ENCODE peak calls at places on chromosomes 5 and 9, in four cellular contexts. Y, O, Z and T are unnamed samples.

GRCh38 chr5:59773286-59773685 is 120.2 kb downstream of the PDE4D start:
- DNase-seq in Y (no peak), O (no peak), Z (no peak), T (no peak)

GRCh38 chr9:89247431-89248370 is 63.3 kb upstream of the CKS2 start:
- DNase-seq in Y (no peak), O (no peak), Z (no peak), T (no peak)

GRCh38 chr9:132141948-132142594 is 19.8 kb upstream of the NTNG2 start:
- DNase-seq in Y (no peak), O (no peak), Z (no peak), T (no peak)

GRCh38 chr9:12695474-12695873 is 2.3 kb downstream of the TYRP1 start:
- DNase-seq in Y (no peak), O (no peak), Z (no peak), T (no peak)

GRCh38 chr9:108682191-108682590 is 173.6 kb downstream of the ACTL7B start:
- DNase-seq in Y (no peak), O (no peak), Z (no peak), T (no peak)

GRCh38 chr5:21142791-21143190 is 1154.8 kb upstream of the CDH18 start:
- DNase-seq in Y (no peak), O (no peak), Z (no peak), T (no peak)

GRCh38 chr5:10140195-10140973 is 109.3 kb downstream of the ATPSCKMT start:
- DNase-seq in Y (no peak), O (no peak), Z (no peak), T (no peak)

GRCh38 chr5:58890265-58890664 is 307.4 kb downstream of the RAB3C start:
- DNase-seq in Y (no peak), O (no peak), Z (no peak), T (no peak)

GRCh38 chr5:151925396-151925750 is 722 bp upstream of the GLRA1 start:
- DNase-seq in Y (no peak), O (no peak), Z (no peak), T (no peak)

GRCh38 chr5:7548576-7548975 is 152.6 kb downstream of the ADCY2 start:
- DNase-seq in Y (no peak), O (no peak), Z (no peak), T (no peak)

GRCh38 chr5:68449380-68449779 is 233.8 kb downstream of the PIK3R1 start:
- DNase-seq in Y (no peak), O (no peak), Z (no peak), T (no peak)

DNA sequence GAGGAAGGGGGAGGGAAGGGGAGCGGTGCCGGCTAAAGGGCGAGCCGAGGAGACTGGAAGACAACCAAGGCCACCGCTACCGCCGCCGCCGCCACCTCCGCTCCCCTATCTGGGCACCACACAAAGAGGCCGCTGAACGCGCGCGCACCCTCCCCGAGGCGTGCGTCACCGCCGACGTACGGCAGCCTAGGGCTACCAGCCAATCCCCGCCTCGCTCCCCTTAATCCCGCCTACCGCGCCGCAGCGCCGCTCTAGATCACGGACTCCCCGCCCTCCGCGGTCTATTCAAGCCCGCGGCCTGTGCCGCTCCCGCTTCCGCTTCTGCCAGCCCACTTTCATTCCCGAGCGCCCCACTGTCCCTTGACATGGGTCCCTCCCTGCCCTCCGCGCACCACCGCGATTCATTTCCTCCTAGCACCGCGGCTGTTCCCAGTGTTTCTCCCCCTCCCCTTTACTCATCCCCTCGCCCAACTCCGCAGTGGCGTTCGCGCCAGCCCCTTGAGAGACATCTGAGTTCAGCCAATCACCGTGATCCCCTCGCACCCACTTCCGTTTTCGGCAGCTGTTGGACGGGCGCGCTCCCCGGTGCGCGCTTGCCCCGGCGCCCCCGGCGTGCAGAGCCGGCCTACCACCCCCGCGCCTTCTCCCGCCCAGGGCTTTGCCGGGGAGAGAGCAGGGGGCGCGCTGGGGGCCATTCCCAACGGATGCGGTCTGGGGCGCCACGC is at the start of gene HNRNPA0:
- DNase-seq in Y (peak), O (peak), Z (peak), T (peak)
- TF ChIP-seq POLR2A in Y (peak), O (peak), Z (peak), T (peak)

DNA sequence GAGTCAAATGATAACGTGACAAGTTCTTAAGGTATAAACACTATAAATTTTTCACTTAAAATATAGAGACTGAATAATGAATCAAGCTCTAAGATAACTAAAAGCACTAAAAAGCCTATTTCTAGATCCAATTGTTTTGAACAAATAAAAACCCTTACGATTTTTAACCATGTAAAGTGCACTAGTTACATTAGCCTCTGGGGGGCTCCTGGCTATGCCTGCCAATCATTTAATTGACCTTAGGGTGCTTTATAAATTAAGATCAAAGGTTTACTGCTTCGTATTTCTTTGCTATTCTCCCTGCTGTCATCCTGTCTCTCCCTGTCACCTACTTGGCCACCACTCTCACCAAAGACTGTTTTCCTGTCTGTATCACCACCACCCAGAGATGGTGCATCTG is 133.4 kb downstream of the ESM1 start:
- DNase-seq in Y (no peak), O (no peak), Z (no peak), T (no peak)
- TF ChIP-seq CTCF in Y (no peak), O (no peak), Z (no peak), T (no peak)

GRCh38 chr5:43602456-43602817 is 543 bp upstream of the NNT start:
- DNase-seq in Y (peak), O (peak), Z (peak), T (no peak)
- H3K4me3 ChIP-seq in Y (peak), O (peak), Z (peak), T (peak)

GRCh38 chr5:150447188-150447587 is 2.4 kb downstream of the RPS14 start:
- DNase-seq in Y (no peak), O (no peak), Z (no peak), T (no peak)

GRCh38 chr5:150448353-150448752 is 1.2 kb downstream of the RPS14 start:
- DNase-seq in Y (no peak), O (no peak), Z (no peak), T (no peak)

GRCh38 chr5:150446583-150446982 is 3.0 kb downstream of the RPS14 start:
- DNase-seq in Y (no peak), O (no peak), Z (no peak), T (no peak)

GRCh38 chr5:150444770-150445169 is 4.8 kb downstream of the RPS14 start:
- DNase-seq in Y (no peak), O (no peak), Z (no peak), T (no peak)

GRCh38 chr5:150446103-150446502 is 3.4 kb downstream of the RPS14 start:
- DNase-seq in Y (no peak), O (no peak), Z (no peak), T (no peak)
- TF ChIP-seq POLR2A in Y (no peak), O (no peak), Z (no peak), T (no peak)

DNA sequence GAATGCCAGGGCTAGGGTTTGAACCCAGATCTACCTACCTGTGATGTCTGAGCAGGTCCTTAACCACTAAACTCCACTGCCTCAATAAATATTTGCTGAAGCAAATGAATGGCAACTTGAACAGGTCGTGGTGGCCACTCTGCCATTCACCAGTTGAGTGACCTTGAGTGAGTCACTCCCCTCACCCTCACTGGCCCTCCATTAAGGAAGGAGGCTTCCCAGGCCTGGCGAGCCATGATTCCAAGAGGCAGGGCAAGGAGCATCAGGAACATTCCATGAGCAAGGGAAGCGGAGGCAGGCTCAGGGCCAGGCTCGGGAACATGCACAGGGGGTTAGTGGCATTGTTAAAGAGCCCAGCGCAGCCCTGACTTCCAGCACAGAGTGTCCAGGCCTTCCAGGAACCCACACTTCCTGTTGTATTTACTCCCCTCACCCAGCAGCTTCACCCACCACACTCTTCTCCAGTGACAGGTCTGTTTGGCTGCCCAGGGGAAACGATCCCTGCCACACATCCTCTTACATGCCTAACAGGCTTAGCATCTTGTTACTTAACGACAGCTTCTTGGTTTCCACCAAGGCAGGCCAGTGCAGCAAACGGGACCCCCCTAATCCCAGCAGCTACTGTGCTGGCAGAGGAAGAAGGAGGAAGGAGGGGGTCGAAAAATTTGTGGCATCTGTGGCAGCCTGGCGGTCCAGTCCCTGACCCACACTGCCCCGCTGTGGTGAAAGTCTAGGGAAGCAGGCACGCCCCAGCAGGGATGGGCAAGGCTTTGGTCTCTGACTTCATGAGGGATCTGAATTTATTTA is 43.7 kb upstream of the TTC1 start:
- DNase-seq in Y (peak), O (peak), Z (no peak), T (peak)
- TF ChIP-seq CTCF in Y (peak), O (peak), Z (peak), T (peak)

GRCh38 chr9:86353591-86354047 is 591 bp downstream of the TUT7 start:
- DNase-seq in Y (peak), O (peak), Z (no peak), T (no peak)

GRCh38 chr9:86352440-86353106 is 1.6 kb downstream of the TUT7 start:
- DNase-seq in Y (no peak), O (no peak), Z (no peak), T (no peak)

GRCh38 chr9:86350006-86350755 is 4.0 kb downstream of the TUT7 start:
- DNase-seq in Y (no peak), O (no peak), Z (no peak), T (no peak)

GRCh38 chr9:86354048-86354881 is at the start of gene TUT7:
- DNase-seq in Y (peak), O (peak), Z (peak), T (peak)

DNA sequence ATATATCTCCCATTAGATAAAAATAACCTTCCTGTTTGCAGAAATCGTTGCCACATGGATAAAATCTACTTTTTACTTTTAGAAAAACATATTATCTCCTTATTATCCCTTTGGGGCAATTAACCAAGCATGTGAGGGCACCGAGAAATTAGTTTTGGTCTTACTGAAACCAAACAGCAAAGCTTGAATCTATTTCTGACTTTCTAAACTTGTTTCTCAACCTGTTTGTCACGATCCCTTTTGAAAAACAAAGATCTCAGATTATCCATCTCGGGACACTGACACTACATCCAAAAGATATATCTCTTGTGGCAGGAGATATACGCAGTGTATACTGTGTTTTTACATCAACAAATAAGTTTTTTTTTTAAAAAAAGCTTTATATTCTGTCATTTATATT is 2.3 kb downstream of the TUT7 start:
- DNase-seq in Y (no peak), O (no peak), Z (no peak), T (no peak)
- H3K4me3 ChIP-seq in Y (no peak), O (peak), Z (peak), T (no peak)

GRCh38 chr5:510521-510920 is 13.7 kb downstream of the SLC9A3 start:
- DNase-seq in Y (no peak), O (no peak), Z (no peak), T (no peak)

GRCh38 chr5:513216-514100 is 10.8 kb downstream of the SLC9A3 start:
- DNase-seq in Y (no peak), O (no peak), Z (no peak), T (no peak)

GRCh38 chr5:511476-511875 is 12.8 kb downstream of the SLC9A3 start:
- DNase-seq in Y (no peak), O (no peak), Z (no peak), T (no peak)

GRCh38 chr5:505946-506555 is 18.2 kb downstream of the SLC9A3 start:
- DNase-seq in Y (peak), O (peak), Z (no peak), T (peak)

GRCh38 chr5:509632-510185 is 14.5 kb downstream of the SLC9A3 start:
- DNase-seq in Y (no peak), O (no peak), Z (no peak), T (no peak)
- TF ChIP-seq POLR2A in Y (no peak), O (no peak), Z (no peak), T (no peak)